ENCODE peak calls at places on chromosomes 6 and 20, in five cellular contexts. Y is nucleus accumbens, A is NCI-H146, X is lung microvascular endothelial cell, W is small intestine. H is an unnamed sample.

GRCh38 chr20:3729811-3730550 is 2.5 kb upstream of the HSPA12B start:
- DNase-seq in Y (no peak), A (no peak), X (no peak), W (no peak), H (no peak)

GRCh38 chr6:141829996-141830395 is 302.7 kb upstream of the GJE1 start:
- DNase-seq in Y (no peak), A (no peak), X (no peak), W (no peak), H (no peak)

GRCh38 chr20:61333484-61334108 is 81.5 kb downstream of the CDH4 start:
- DNase-seq in Y (no peak), A (no peak), X (no peak), W (no peak), H (no peak)

GRCh38 chr20:35226126-35226774 is at the start of gene MMP24:
- DNase-seq in Y (no peak), A (peak), X (no peak), W (no peak), H (no peak)

GRCh38 chr6:37931076-37931465 is 111.5 kb downstream of the ZFAND3 start:
- DNase-seq in Y (no peak), A (no peak), X (no peak), W (no peak), H (no peak)

GRCh38 chr6:44530209-44530909 is 142.9 kb downstream of the CDC5L start:
- DNase-seq in Y (no peak), A (no peak), X (no peak), W (no peak), H (no peak)

GRCh38 chr6:81553246-81553645 is 199.2 kb downstream of the TENT5A start:
- DNase-seq in Y (no peak), A (no peak), X (no peak), W (no peak), H (no peak)

GRCh38 chr6:1798303-1798964 is 188.7 kb downstream of the FOXC1 start:
- DNase-seq in Y (no peak), A (no peak), X (no peak), W (peak), H (peak)

GRCh38 chr20:3661060-3661820 is 2.0 kb downstream of the GFRA4 start:
- DNase-seq in Y (no peak), A (no peak), X (no peak), W (no peak), H (no peak)

GRCh38 chr20:10352934-10353866 is 80.8 kb downstream of the MKKS start:
- DNase-seq in Y (no peak), A (no peak), X (peak), W (no peak), H (peak)

GRCh38 chr6:157550114-157550989 is 169.4 kb downstream of the ZDHHC14 start:
- DNase-seq in Y (no peak), A (no peak), X (no peak), W (peak), H (no peak)

GRCh38 chr6:166167801-166168615 is at the start of gene TBXT:
- DNase-seq in Y (no peak), A (no peak), X (no peak), W (no peak), H (no peak)

GRCh38 chr20:9281770-9282169 is 212.9 kb downstream of the PLCB4 start:
- DNase-seq in Y (no peak), A (no peak), X (no peak), W (no peak), H (no peak)

GRCh38 chr6:13668291-13668928 is 43.2 kb downstream of the RANBP9 start:
- DNase-seq in Y (no peak), A (no peak), X (no peak), W (no peak), H (no peak)

GRCh38 chr6:167153523-167153959 is 4.2 kb downstream of the GPR31 start:
- DNase-seq in Y (peak), A (no peak), X (peak), W (no peak), H (peak)

GRCh38 chr6:51494342-51494741 is 593.1 kb downstream of the PKHD1 start:
- DNase-seq in Y (no peak), A (no peak), X (no peak), W (no peak), H (no peak)

GRCh38 chr6:45422541-45423110 is 44.9 kb upstream of the SUPT3H start:
- DNase-seq in Y (no peak), A (peak), X (peak), W (no peak), H (peak)

GRCh38 chr6:12458558-12458957 is 168.4 kb downstream of the EDN1 start:
- DNase-seq in Y (no peak), A (no peak), X (no peak), W (no peak), H (no peak)

GRCh38 chr6:111789593-111789992 is 83.7 kb downstream of the FYN start:
- DNase-seq in Y (no peak), A (no peak), X (no peak), W (no peak), H (no peak)

GRCh38 chr6:137685798-137686197 is 181.3 kb upstream of the TNFAIP3 start:
- DNase-seq in Y (no peak), A (no peak), X (no peak), W (peak), H (no peak)

GRCh38 chr6:136150961-136151360 is 99.2 kb downstream of the MTFR2 start:
- DNase-seq in Y (no peak), A (no peak), X (peak), W (no peak), H (peak)

H was measured in endothelial cell of umbilical vein.